ENCODE peak calls at places on chromosomes 5 and 9, in nine cellular contexts. C is anterior cingulate cortex; I is HTR-8/SVneo; P is left lobe of liver; J is naive thymus-derived CD8-positive, alpha-beta T cell; K is vagina; E is mesothelial cell of epicardium; H is HuH-7.5; B is MM.1S. W is an unnamed sample.
A peak's percentile ranks its signal among the peaks of the same experiment; 100 is the strongest.

GRCh38 chr5:72511371-72512178 is 4.4 kb upstream of the ZNF366 start:
- DNase-seq in I (no peak), K (peak; percentile 64), J (no peak), H (no peak), E (no peak), B (no peak), P (no peak), C (no peak), W (peak; percentile 26)

GRCh38 chr9:36866840-36867239 is 167.2 kb downstream of the PAX5 start:
- DNase-seq in H (peak; percentile 62), K (no peak), I (no peak), C (no peak), J (no peak), P (no peak), B (no peak), E (no peak), W (no peak)

GRCh38 chr5:178202541-178202940 is 1.8 kb upstream of the HNRNPAB start:
- DNase-seq in C (no peak), J (no peak), K (no peak), B (no peak), P (no peak), I (no peak), E (no peak), H (no peak), W (no peak)

GRCh38 chr9:130927995-130928900 is 10.8 kb downstream of the FIBCD1 start:
- DNase-seq in B (no peak), E (no peak), J (no peak), P (peak; percentile 68), I (peak; percentile 78), K (no peak), C (no peak), H (no peak), W (peak; percentile 18)

GRCh38 chr9:132537352-132537751 is 45.1 kb upstream of the BARHL1 start:
- DNase-seq in I (no peak), K (no peak), B (no peak), C (no peak), E (no peak), J (no peak), H (no peak), P (no peak), W (no peak)

GRCh38 chr9:38677660-38678303 is 42.2 kb downstream of the FAM240B start:
- DNase-seq in J (no peak), H (no peak), C (no peak), K (no peak), P (no peak), I (no peak), B (no peak), E (no peak), W (no peak)

GRCh38 chr9:121105531-121105930 is 30.8 kb downstream of the CNTRL start:
- DNase-seq in K (no peak), E (no peak), I (no peak), B (no peak), J (no peak), P (no peak), C (no peak), H (no peak), W (no peak)

GRCh38 chr9:36018755-36019720 is 17.7 kb upstream of the RECK start:
- DNase-seq in J (no peak), K (no peak), P (no peak), B (no peak), C (no peak), E (no peak), I (no peak), H (no peak), W (no peak)

GRCh38 chr5:123035320-123035949 is 1.1 kb downstream of the PPIC start:
- DNase-seq in E (no peak), J (no peak), K (no peak), B (peak; percentile 88), H (peak; percentile 45), P (peak; percentile 50), C (no peak), I (no peak), W (peak; percentile 25)

GRCh38 chr5:154811653-154812465 is 38.5 kb downstream of the FAXDC2 start:
- DNase-seq in H (peak; percentile 48), P (peak; percentile 63), B (peak; percentile 43), I (peak; percentile 50), C (peak; percentile 23), J (peak; percentile 65), K (no peak), E (no peak), W (peak; percentile 61)

GRCh38 chr5:66958984-66959641 is 237.5 kb downstream of the CD180 start:
- DNase-seq in E (no peak), C (peak; percentile 31), B (no peak), J (no peak), K (no peak), I (no peak), P (peak; percentile 49), H (no peak), W (peak; percentile 63)

GRCh38 chr9:112038017-112038408 is 137.1 kb downstream of the SUSD1 start:
- DNase-seq in I (no peak), B (no peak), H (no peak), E (no peak), K (no peak), J (no peak), C (no peak), P (no peak), W (no peak)